ENCODE peak calls at places on chromosomes 13 and 19, in four cellular contexts. One of them, this sample, is unnamed.

GRCh38 chr19:47663435-47663910 is 49.7 kb upstream of the EHD2 start:
- DNase-seq in neural progenitor cell: no peak
- DNase-seq in H1: no peak
- DNase-seq in OCI-LY7: no peak
- DNase-seq in this sample: peak; percentile 45

GRCh38 chr13:86554066-86554465 is 754.8 kb upstream of the SLITRK6 start:
- DNase-seq in OCI-LY7: no peak
- DNase-seq in neural progenitor cell: no peak
- DNase-seq in H1: no peak
- DNase-seq in this sample: no peak

GRCh38 chr19:21322528-21322927 is 6.7 kb downstream of the ZNF708 start:
- DNase-seq in neural progenitor cell: no peak
- DNase-seq in H1: no peak
- DNase-seq in OCI-LY7: no peak
- DNase-seq in this sample: no peak

GRCh38 chr13:80348308-80348707 is 7.4 kb upstream of the SPRY2 start:
- DNase-seq in H1: no peak
- DNase-seq in OCI-LY7: no peak
- DNase-seq in neural progenitor cell: no peak
- DNase-seq in this sample: no peak

GRCh38 chr13:28820099-28821051 is at the start of gene MTUS2:
- DNase-seq in neural progenitor cell: peak; percentile 36
- DNase-seq in H1: no peak
- DNase-seq in OCI-LY7: no peak
- DNase-seq in this sample: no peak

GRCh38 chr13:110575322-110576069 is 14.0 kb upstream of the RAB20 start:
- DNase-seq in H1: no peak
- DNase-seq in neural progenitor cell: peak; percentile 18
- DNase-seq in OCI-LY7: no peak
- DNase-seq in this sample: peak; percentile 29

GRCh38 chr19:3692141-3693029 is 7.9 kb downstream of the PIP5K1C start:
- DNase-seq in neural progenitor cell: no peak
- DNase-seq in OCI-LY7: peak; percentile 19
- DNase-seq in H1: no peak
- DNase-seq in this sample: no peak

GRCh38 chr19:4447327-4448146 is 10.1 kb downstream of the UBXN6 start:
- DNase-seq in neural progenitor cell: no peak
- DNase-seq in H1: no peak
- DNase-seq in OCI-LY7: no peak
- DNase-seq in this sample: no peak

GRCh38 chr13:24625324-24625723 is 54.9 kb upstream of the ATP12A start:
- DNase-seq in neural progenitor cell: no peak
- DNase-seq in H1: no peak
- DNase-seq in OCI-LY7: peak; percentile 43
- DNase-seq in this sample: no peak

GRCh38 chr19:50792246-50792851 is 2.1 kb downstream of the ACP4 start:
- DNase-seq in neural progenitor cell: no peak
- DNase-seq in OCI-LY7: no peak
- DNase-seq in H1: no peak
- DNase-seq in this sample: no peak

GRCh38 chr13:76976929-76977328 is 15.0 kb upstream of the CLN5 start:
- DNase-seq in neural progenitor cell: no peak
- DNase-seq in OCI-LY7: no peak
- DNase-seq in H1: no peak
- DNase-seq in this sample: no peak

GRCh38 chr19:3310711-3311110 is 55.7 kb upstream of the NFIC start:
- DNase-seq in H1: no peak
- DNase-seq in neural progenitor cell: no peak
- DNase-seq in OCI-LY7: no peak
- DNase-seq in this sample: no peak

GRCh38 chr19:44677019-44677809 is 5.9 kb downstream of the CEACAM19 start:
- DNase-seq in H1: no peak
- DNase-seq in OCI-LY7: peak; percentile 30
- DNase-seq in neural progenitor cell: peak; percentile 21
- DNase-seq in this sample: peak; percentile 56

GRCh38 chr19:49851456-49852259 is 699 bp downstream of the PTOV1 start:
- DNase-seq in neural progenitor cell: peak; percentile 88
- DNase-seq in H1: no peak
- DNase-seq in OCI-LY7: peak; percentile 62
- DNase-seq in this sample: no peak

GRCh38 chr19:7512400-7512851 is 3.5 kb upstream of the ZNF358 start:
- DNase-seq in neural progenitor cell: peak; percentile 62
- DNase-seq in OCI-LY7: no peak
- DNase-seq in H1: no peak
- DNase-seq in this sample: peak; percentile 45

GRCh38 chr19:3270908-3271307 is 46.4 kb downstream of the CELF5 start:
- DNase-seq in OCI-LY7: peak; percentile 58
- DNase-seq in H1: no peak
- DNase-seq in neural progenitor cell: peak; percentile 90
- DNase-seq in this sample: no peak

GRCh38 chr19:1065606-1066109 is 1.3 kb upstream of the ARHGAP45 start:
- DNase-seq in OCI-LY7: no peak
- DNase-seq in H1: no peak
- DNase-seq in neural progenitor cell: no peak
- DNase-seq in this sample: peak; percentile 71

GRCh38 chr13:112783135-112783945 is 93.5 kb downstream of the ATP11A start:
- DNase-seq in neural progenitor cell: no peak
- DNase-seq in H1: no peak
- DNase-seq in OCI-LY7: no peak
- DNase-seq in this sample: no peak

GRCh38 chr19:49880162-49880869 is 2.8 kb downstream of the TBC1D17 start:
- DNase-seq in OCI-LY7: no peak
- DNase-seq in neural progenitor cell: no peak
- DNase-seq in H1: no peak
- DNase-seq in this sample: no peak

GRCh38 chr19:2797280-2797679 is 12.0 kb downstream of the THOP1 start:
- DNase-seq in H1: no peak
- DNase-seq in neural progenitor cell: no peak
- DNase-seq in OCI-LY7: no peak
- DNase-seq in this sample: no peak

DNA sequence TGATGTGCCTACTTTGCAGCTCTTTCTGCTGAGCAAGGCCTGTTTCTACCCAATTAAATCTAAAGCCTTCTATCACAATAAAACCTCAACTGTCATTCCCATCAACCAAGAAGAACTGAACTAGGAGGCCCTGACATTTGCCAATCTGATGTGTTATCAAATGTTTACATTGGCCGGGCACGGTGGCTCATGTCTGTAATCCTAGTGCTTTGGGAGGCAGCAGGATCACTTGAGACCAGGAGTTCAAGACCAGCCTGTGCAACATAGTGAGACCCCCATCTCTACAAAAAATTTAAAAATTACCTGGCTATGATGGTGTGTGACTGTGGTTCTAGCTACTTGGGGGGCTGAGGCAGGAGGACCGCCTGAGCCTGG is 2.8 kb upstream of the FBXO17 start:
- DNase-seq in neural progenitor cell: no peak
- DNase-seq in OCI-LY7: no peak
- DNase-seq in H1: no peak
- DNase-seq in this sample: no peak
- H2AFZ ChIP-seq in neural progenitor cell: no peak overlapping the region
- H2AFZ ChIP-seq in OCI-LY7: no peak overlapping the region
- H2AFZ ChIP-seq in H1: no peak overlapping the region
- H2AFZ ChIP-seq in this sample: no peak overlapping the region

DNA sequence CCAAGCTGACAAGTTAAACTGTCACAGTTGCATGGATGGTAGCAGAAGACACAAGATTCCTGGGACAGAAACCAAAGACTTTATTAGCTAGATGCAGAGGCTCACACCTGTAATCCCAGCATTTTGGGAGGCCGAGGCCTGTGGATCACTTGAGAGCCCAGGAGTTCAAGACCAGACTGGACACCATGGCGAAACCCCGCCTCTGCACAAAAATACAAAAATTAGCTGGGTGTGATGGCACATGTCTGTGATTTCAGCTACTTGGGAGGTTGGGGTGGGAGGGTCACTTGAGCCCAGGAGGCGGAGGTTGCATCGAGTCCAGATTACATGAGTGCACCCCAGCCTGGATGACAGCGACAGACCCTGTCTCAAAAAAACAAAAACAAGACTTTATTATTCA is 346.6 kb downstream of the IRS2 start:
- DNase-seq in neural progenitor cell: no peak
- DNase-seq in OCI-LY7: no peak
- DNase-seq in H1: no peak
- DNase-seq in this sample: no peak
- H2AFZ ChIP-seq in neural progenitor cell: no peak overlapping the region
- H2AFZ ChIP-seq in OCI-LY7: no peak overlapping the region
- H2AFZ ChIP-seq in H1: no peak overlapping the region
- H2AFZ ChIP-seq in this sample: no peak overlapping the region

DNA sequence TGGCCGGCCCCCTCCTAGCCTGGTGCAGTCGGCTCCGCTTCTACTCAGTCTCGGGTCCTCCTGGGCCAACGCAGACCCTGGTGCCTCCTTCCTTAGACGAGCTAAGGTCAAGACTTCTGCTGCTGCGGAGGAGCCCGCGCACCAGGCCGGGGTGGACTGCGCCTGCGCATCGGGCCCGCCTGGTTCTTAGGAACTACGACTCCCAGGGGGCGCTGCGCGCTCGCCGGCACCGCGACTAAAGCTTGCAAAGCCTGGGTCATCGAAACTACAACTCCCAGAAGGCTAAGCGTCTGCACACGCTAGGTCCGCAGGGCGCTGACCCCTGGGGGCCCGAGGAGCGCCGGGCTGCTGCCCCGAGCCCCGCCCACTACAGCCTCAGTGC is at the start of gene ZNF835:
- DNase-seq in OCI-LY7: no peak
- DNase-seq in H1: peak; percentile 83
- DNase-seq in neural progenitor cell: no peak
- DNase-seq in this sample: no peak
- H2AFZ ChIP-seq in OCI-LY7: no peak within 1 kb of the TSS
- H2AFZ ChIP-seq in H1: no peak within 1 kb of the TSS
- H2AFZ ChIP-seq in neural progenitor cell: no peak within 1 kb of the TSS
- H2AFZ ChIP-seq in this sample: no peak within 1 kb of the TSS

GRCh38 chr13:20401958-20402856 is 123.5 kb downstream of the CRYL1 start:
- DNase-seq in H1: no peak
- DNase-seq in neural progenitor cell: no peak
- DNase-seq in OCI-LY7: no peak
- DNase-seq in this sample: peak; percentile 91
- H2AFZ ChIP-seq in H1: no peak overlapping the region
- H2AFZ ChIP-seq in neural progenitor cell: no peak overlapping the region
- H2AFZ ChIP-seq in OCI-LY7: no peak overlapping the region
- H2AFZ ChIP-seq in this sample: peak overlapping the region; percentile 61

GRCh38 chr13:57627663-57628062 is 3.9 kb upstream of the PCDH17 start:
- DNase-seq in H1: no peak
- DNase-seq in neural progenitor cell: peak; percentile 26
- DNase-seq in OCI-LY7: peak; percentile 43
- DNase-seq in this sample: no peak

GRCh38 chr13:57631607-57632275 is at the start of gene PCDH17:
- DNase-seq in OCI-LY7: no peak
- DNase-seq in neural progenitor cell: peak; percentile 70
- DNase-seq in H1: no peak
- DNase-seq in this sample: no peak

GRCh38 chr13:57630661-57631606 is 610 bp upstream of the PCDH17 start:
- DNase-seq in H1: no peak
- DNase-seq in OCI-LY7: no peak
- DNase-seq in neural progenitor cell: peak; percentile 37
- DNase-seq in this sample: no peak

GRCh38 chr13:57629821-57630235 is 1.7 kb upstream of the PCDH17 start:
- DNase-seq in H1: peak; percentile 93
- DNase-seq in OCI-LY7: no peak
- DNase-seq in neural progenitor cell: peak; percentile 98
- DNase-seq in this sample: no peak

GRCh38 chr13:57629391-57629804 is 2.1 kb upstream of the PCDH17 start:
- DNase-seq in OCI-LY7: no peak
- DNase-seq in neural progenitor cell: no peak
- DNase-seq in H1: no peak
- DNase-seq in this sample: no peak
- H2AFZ ChIP-seq in OCI-LY7: no peak overlapping the region
- H2AFZ ChIP-seq in neural progenitor cell: peak overlapping the region; percentile 91
- H2AFZ ChIP-seq in H1: peak overlapping the region; percentile 84
- H2AFZ ChIP-seq in this sample: no peak overlapping the region

DNA sequence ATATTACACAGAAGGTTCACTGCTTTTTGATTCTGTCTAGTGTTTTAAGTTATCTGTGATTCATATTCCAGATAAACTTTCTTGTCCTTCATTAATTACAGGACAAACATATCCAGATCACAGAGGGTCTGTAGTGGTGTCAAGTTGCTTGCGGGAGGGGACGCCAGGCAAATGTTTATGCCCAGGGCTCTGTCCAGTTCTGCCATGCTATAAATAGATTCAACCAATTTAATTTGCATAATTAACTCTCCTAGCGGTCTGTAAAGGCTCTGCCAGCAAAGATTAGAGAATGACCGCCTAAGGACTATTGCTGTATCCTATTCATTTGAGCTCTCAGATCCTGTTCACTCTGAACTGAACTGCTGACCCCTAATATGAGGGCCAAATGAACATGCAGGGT is 59.7 kb upstream of the TRPC4 start:
- DNase-seq in OCI-LY7: no peak
- DNase-seq in H1: no peak
- DNase-seq in neural progenitor cell: peak; percentile 22
- DNase-seq in this sample: no peak
- H2AFZ ChIP-seq in OCI-LY7: no peak overlapping the region
- H2AFZ ChIP-seq in H1: no peak overlapping the region
- H2AFZ ChIP-seq in neural progenitor cell: no peak overlapping the region
- H2AFZ ChIP-seq in this sample: no peak overlapping the region

DNA sequence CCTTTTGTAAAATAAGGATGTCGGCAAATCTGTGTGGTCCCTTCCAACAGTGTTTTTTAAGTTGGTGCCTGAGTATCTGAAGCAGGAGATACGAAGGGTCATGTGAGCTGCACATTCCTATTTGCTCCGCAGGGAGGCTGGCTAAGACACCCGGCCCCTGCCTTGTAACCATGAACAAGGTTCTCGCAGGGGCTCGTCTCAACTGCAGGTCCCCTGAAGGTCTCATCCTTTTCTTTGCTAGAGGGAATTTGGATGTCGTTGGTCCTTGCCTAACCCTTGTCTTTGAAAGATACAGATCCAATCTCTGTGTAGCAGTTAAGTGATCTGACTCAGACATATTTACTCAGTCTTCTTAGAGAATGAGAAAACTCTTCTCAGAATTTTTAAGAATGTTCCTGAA is 64.4 kb downstream of the LRCH1 start:
- DNase-seq in H1: no peak
- DNase-seq in neural progenitor cell: no peak
- DNase-seq in OCI-LY7: no peak
- DNase-seq in this sample: no peak
- H2AFZ ChIP-seq in H1: no peak overlapping the region
- H2AFZ ChIP-seq in neural progenitor cell: no peak overlapping the region
- H2AFZ ChIP-seq in OCI-LY7: no peak overlapping the region
- H2AFZ ChIP-seq in this sample: no peak overlapping the region

GRCh38 chr19:56347163-56347778 is 32.6 kb upstream of the ZSCAN5A start:
- DNase-seq in neural progenitor cell: no peak
- DNase-seq in H1: no peak
- DNase-seq in OCI-LY7: no peak
- DNase-seq in this sample: no peak

GRCh38 chr19:56341948-56342347 is 27.3 kb upstream of the ZSCAN5A start:
- DNase-seq in neural progenitor cell: peak; percentile 23
- DNase-seq in H1: no peak
- DNase-seq in OCI-LY7: peak; percentile 8
- DNase-seq in this sample: no peak
- H2AFZ ChIP-seq in neural progenitor cell: no peak overlapping the region
- H2AFZ ChIP-seq in H1: no peak overlapping the region
- H2AFZ ChIP-seq in OCI-LY7: no peak overlapping the region
- H2AFZ ChIP-seq in this sample: no peak overlapping the region